ENCODE peak calls at places on chromosomes 12 and 14, in four cellular contexts. A is BJ, I is IMR-90, X is mesenchymal stem cell. S is an unnamed sample.

GRCh38 chr14:104099096-104100041 is 13.9 kb downstream of the ASPG start:
- DNase-seq in A (no peak), I (no peak), X (no peak), S (no peak)

GRCh38 chr12:106769546-106769945 is 4.9 kb upstream of the RIC8B start:
- DNase-seq in I (no peak), X (no peak), A (no peak), S (no peak)

GRCh38 chr12:59973515-59973914 is 377.7 kb downstream of the SLC16A7 start:
- DNase-seq in I (peak; percentile 75), A (peak; percentile 92), X (peak; percentile 59), S (no peak)

GRCh38 chr12:109139360-109139759 is 23.0 kb downstream of the ACACB start:
- DNase-seq in X (no peak), A (no peak), I (no peak), S (no peak)

GRCh38 chr12:27319394-27319793 is 13.2 kb upstream of the BMAL2 start:
- DNase-seq in X (peak; percentile 78), A (peak; percentile 41), I (peak; percentile 89), S (no peak)

GRCh38 chr12:109726106-109726497 is 12.5 kb downstream of the FAM222A start:
- DNase-seq in I (no peak), A (no peak), X (no peak), S (no peak)

GRCh38 chr12:67520611-67521010 is 127.9 kb upstream of the DYRK2 start:
- DNase-seq in I (no peak), A (no peak), X (no peak), S (no peak)

GRCh38 chr12:122840580-122841513 is 5.6 kb downstream of the HIP1R start:
- DNase-seq in I (no peak), A (no peak), X (no peak), S (no peak)

GRCh38 chr14:105019861-105020814 is 745 bp downstream of the CDCA4 start:
- DNase-seq in A (no peak), I (peak; percentile 49), X (peak; percentile 82), S (peak; percentile 76)

GRCh38 chr12:95473440-95473946 is 459 bp upstream of the METAP2 start:
- DNase-seq in I (peak; percentile 41), X (peak; percentile 62), A (no peak), S (peak; percentile 50)

GRCh38 chr12:123398918-123399617 is 15.1 kb downstream of the KMT5A start:
- DNase-seq in A (no peak), X (no peak), I (no peak), S (no peak)

GRCh38 chr12:118850244-118850825 is 131.0 kb upstream of the SRRM4 start:
- DNase-seq in X (no peak), I (no peak), A (no peak), S (peak; percentile 19)

GRCh38 chr14:63547798-63548335 is 4.7 kb upstream of the PPP2R5E start:
- DNase-seq in X (no peak), I (no peak), A (no peak), S (no peak)

GRCh38 chr12:3055712-3056467 is 21.3 kb upstream of the TSPAN9 start:
- DNase-seq in X (no peak), A (no peak), I (no peak), S (no peak)

GRCh38 chr14:102280376-102280962 is 24.5 kb downstream of the MOK start:
- DNase-seq in A (peak; percentile 93), X (peak; percentile 84), I (peak; percentile 99), S (no peak)

GRCh38 chr12:124949066-124949465 is 34.6 kb upstream of the UBC start:
- DNase-seq in A (no peak), X (no peak), I (no peak), S (no peak)

GRCh38 chr12:70849265-70849960 is 71.1 kb downstream of the PTPRR start:
- DNase-seq in I (peak; percentile 0), A (no peak), X (peak; percentile 12), S (peak; percentile 15)

GRCh38 chr12:674272-674781 is 11.1 kb upstream of the NINJ2 start:
- DNase-seq in X (no peak), A (no peak), I (peak; percentile 16), S (no peak)

GRCh38 chr12:93851245-93851665 is 174.1 kb downstream of the CRADD start:
- DNase-seq in I (no peak), A (no peak), X (no peak), S (no peak)

GRCh38 chr12:54840293-54840692 is 14.0 kb upstream of the MUCL1 start:
- DNase-seq in X (no peak), I (no peak), A (no peak), S (no peak)

GRCh38 chr12:108568653-108569154 is 6.3 kb downstream of the ISCU start:
- DNase-seq in A (no peak), X (no peak), I (no peak), S (no peak)

GRCh38 chr14:54646576-54647130 is 79.7 kb downstream of the SAMD4A start:
- DNase-seq in I (no peak), A (no peak), X (no peak), S (no peak)

GRCh38 chr12:109675411-109675810 is 38.2 kb upstream of the FAM222A start:
- DNase-seq in X (no peak), I (no peak), A (no peak), S (no peak)

GRCh38 chr12:57012600-57013465 is 3.5 kb downstream of the TAC3 start:
- DNase-seq in X (no peak), A (no peak), I (no peak), S (no peak)

GRCh38 chr12:108553799-108554198 is 7.2 kb downstream of the SART3 start:
- DNase-seq in A (no peak), X (no peak), I (no peak), S (no peak)

GRCh38 chr14:104209985-104210520 is 71.7 kb downstream of the KIF26A start:
- DNase-seq in I (no peak), A (no peak), X (no peak), S (no peak)

GRCh38 chr12:106642991-106643390 is 60.2 kb downstream of the RFX4 start:
- DNase-seq in A (no peak), X (no peak), I (no peak), S (no peak)

GRCh38 chr12:111149299-111149698 is 219.6 kb downstream of the PHETA1 start:
- DNase-seq in A (no peak), I (no peak), X (no peak), S (no peak)

GRCh38 chr12:11798856-11799530 is 149.5 kb downstream of the ETV6 start:
- DNase-seq in A (peak; percentile 19), I (peak; percentile 88), X (peak; percentile 82), S (no peak)

DNA sequence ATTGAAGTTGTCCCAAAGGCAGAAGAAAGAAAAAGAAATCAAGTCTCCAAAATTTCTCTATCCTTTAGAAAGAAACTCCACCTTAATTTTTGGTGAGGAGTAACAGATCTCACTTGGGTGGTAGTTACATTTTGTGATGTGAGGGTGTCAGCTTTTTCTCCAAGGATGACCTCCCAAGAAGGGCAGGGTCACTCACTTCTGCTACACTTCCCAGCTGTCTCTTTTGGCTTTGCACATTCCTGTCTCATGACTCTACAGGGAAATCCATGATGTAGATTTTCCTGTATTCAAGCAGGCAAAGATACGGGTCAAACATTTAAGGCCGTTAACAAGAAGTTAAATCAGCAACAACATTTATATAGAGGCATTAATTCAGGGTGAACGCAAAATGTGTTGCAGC is 1016.4 kb downstream of the NRXN3 start:
- DNase-seq in I (peak; percentile 54), X (peak; percentile 43), A (no peak), S (no peak)
- H3K4me3 ChIP-seq in I (no peak overlapping the region), X (no peak overlapping the region), A (no peak overlapping the region), S (no peak overlapping the region)

GRCh38 chr12:7114851-7115250 is 5.8 kb upstream of the C1RL start:
- DNase-seq in I (no peak), A (no peak), X (no peak), S (no peak)
- H3K4me3 ChIP-seq in I (no peak overlapping the region), A (no peak overlapping the region), X (no peak overlapping the region), S (no peak overlapping the region)

DNA sequence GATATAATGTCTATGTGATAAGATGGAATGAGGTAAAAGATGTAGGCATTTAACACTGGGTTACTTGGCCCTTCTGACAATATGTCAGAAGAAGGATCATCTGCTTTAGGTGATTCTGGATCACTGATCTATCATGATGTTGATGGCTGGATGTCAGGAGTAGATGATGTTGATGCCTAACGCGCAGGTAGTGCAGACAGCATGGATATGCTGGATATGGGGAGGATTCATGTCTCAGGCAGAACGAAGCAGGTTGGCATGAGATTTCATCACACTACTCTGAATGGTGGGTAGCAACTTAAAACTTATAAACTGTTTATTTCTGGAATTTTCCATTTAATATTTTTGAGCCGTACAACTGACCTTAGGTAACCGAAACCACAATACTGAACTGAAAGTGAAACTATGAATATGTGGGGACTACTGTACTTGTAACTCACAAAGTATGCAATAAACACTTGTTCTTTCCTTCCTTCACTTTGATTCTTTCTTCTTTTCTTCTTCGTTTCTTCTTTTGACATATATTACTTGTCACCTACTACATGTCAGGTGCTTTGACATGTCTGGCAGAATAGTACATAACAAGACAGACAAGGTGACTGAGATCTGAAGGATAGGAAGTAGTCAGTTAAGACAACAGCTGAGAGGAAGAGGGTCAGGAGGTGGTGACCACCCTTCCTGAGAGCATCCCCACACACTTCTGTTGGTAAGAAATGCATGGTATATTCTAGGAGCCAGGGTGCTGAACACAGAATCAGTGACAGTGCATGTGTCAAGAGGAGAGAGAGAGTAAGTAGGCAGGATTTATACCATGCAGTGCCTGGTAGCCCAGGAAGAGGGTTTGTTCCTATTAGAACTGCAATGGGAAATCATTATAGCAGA is 238.8 kb downstream of the PPFIA2 start:
- DNase-seq in A (no peak), I (no peak), X (peak; percentile 25), S (no peak)
- H3K4me3 ChIP-seq in A (no peak overlapping the region), I (no peak overlapping the region), X (no peak overlapping the region), S (no peak overlapping the region)

GRCh38 chr14:52188381-52188780 is 79.1 kb upstream of the PTGDR start:
- DNase-seq in I (no peak), A (no peak), X (no peak), S (no peak)
- H3K4me3 ChIP-seq in I (no peak overlapping the region), A (no peak overlapping the region), X (no peak overlapping the region), S (no peak overlapping the region)

GRCh38 chr14:93430319-93430801 is 379 bp upstream of the UNC79 start:
- DNase-seq in X (no peak), I (no peak), A (no peak), S (peak; percentile 41)
- H3K4me3 ChIP-seq in X (no peak overlapping the region), I (no peak overlapping the region), A (no peak overlapping the region), S (peak overlapping the region; percentile 24)

GRCh38 chr14:96143906-96144305 is 60.7 kb upstream of the BDKRB2 start:
- DNase-seq in I (no peak), A (no peak), X (no peak), S (no peak)

GRCh38 chr14:96149131-96149530 is 55.5 kb upstream of the BDKRB2 start:
- DNase-seq in I (no peak), A (no peak), X (no peak), S (no peak)

GRCh38 chr14:96148631-96149030 is 56.0 kb upstream of the BDKRB2 start:
- DNase-seq in A (no peak), X (no peak), I (no peak), S (no peak)

GRCh38 chr14:96146131-96146771 is 58.4 kb upstream of the BDKRB2 start:
- DNase-seq in I (peak; percentile 70), A (peak; percentile 70), X (peak; percentile 48), S (no peak)

GRCh38 chr14:96145116-96145864 is 59.3 kb upstream of the BDKRB2 start:
- DNase-seq in A (peak; percentile 87), I (peak; percentile 91), X (peak; percentile 48), S (no peak)
- H3K4me3 ChIP-seq in A (no peak overlapping the region), I (peak overlapping the region; percentile 4), X (no peak overlapping the region), S (no peak overlapping the region)

GRCh38 chr14:64709126-64709525 is 4.9 kb downstream of the PLEKHG3 start:
- DNase-seq in X (no peak), A (no peak), I (no peak), S (no peak)
- H3K4me3 ChIP-seq in X (no peak overlapping the region), A (no peak overlapping the region), I (no peak overlapping the region), S (no peak overlapping the region)

S was measured in hepatocyte.